ENCODE peak calls at places on chromosomes 13 and 19, in seven cellular contexts. One of them, this sample, is unnamed.

GRCh38 chr19:18128044-18128443 is 24.9 kb upstream of the PIK3R2 start:
- DNase-seq in EL: peak; percentile 47
- DNase-seq in activated naive CD8-positive, alpha-beta T cell treated with anti-CD3 and anti-CD28 coated beads for 36 hours: no peak
- DNase-seq in stimulated activated CD8-positive, alpha-beta memory T cell treated with anti-CD3 and anti-CD28 coated beads, Interleukin-4, amount 100 ng/mL, for 1 hour: no peak
- DNase-seq in activated gamma-delta T cell treated with anti-CD3 and anti-CD28 coated beads, Interleukin-2, amount 50 U/mL, for 16 hours: no peak
- DNase-seq in substantia nigra: peak; percentile 9
- DNase-seq in stimulated activated CD4-positive, alpha-beta T cell treated with anti-CD3 and anti-CD28 coated beads, Interleukin-15, amount 100 ng/mL, for 1 hour: no peak
- DNase-seq in this sample: no peak

GRCh38 chr19:29967623-29968022 is 25.6 kb downstream of the URI1 start:
- DNase-seq in substantia nigra: no peak
- DNase-seq in stimulated activated CD8-positive, alpha-beta memory T cell treated with anti-CD3 and anti-CD28 coated beads, Interleukin-4, amount 100 ng/mL, for 1 hour: no peak
- DNase-seq in activated gamma-delta T cell treated with anti-CD3 and anti-CD28 coated beads, Interleukin-2, amount 50 U/mL, for 16 hours: no peak
- DNase-seq in EL: no peak
- DNase-seq in stimulated activated CD4-positive, alpha-beta T cell treated with anti-CD3 and anti-CD28 coated beads, Interleukin-15, amount 100 ng/mL, for 1 hour: no peak
- DNase-seq in activated naive CD8-positive, alpha-beta T cell treated with anti-CD3 and anti-CD28 coated beads for 36 hours: no peak
- DNase-seq in this sample: peak; percentile 42

GRCh38 chr19:39078436-39079200 is 5.5 kb upstream of the ACP7 start:
- DNase-seq in stimulated activated CD8-positive, alpha-beta memory T cell treated with anti-CD3 and anti-CD28 coated beads, Interleukin-4, amount 100 ng/mL, for 1 hour: no peak
- DNase-seq in EL: peak; percentile 97
- DNase-seq in activated gamma-delta T cell treated with anti-CD3 and anti-CD28 coated beads, Interleukin-2, amount 50 U/mL, for 16 hours: no peak
- DNase-seq in stimulated activated CD4-positive, alpha-beta T cell treated with anti-CD3 and anti-CD28 coated beads, Interleukin-15, amount 100 ng/mL, for 1 hour: no peak
- DNase-seq in substantia nigra: peak; percentile 77
- DNase-seq in activated naive CD8-positive, alpha-beta T cell treated with anti-CD3 and anti-CD28 coated beads for 36 hours: no peak
- DNase-seq in this sample: peak; percentile 96

GRCh38 chr13:35763805-35764170 is 287.3 kb upstream of the MAB21L1 start:
- DNase-seq in activated gamma-delta T cell treated with anti-CD3 and anti-CD28 coated beads, Interleukin-2, amount 50 U/mL, for 16 hours: no peak
- DNase-seq in substantia nigra: no peak
- DNase-seq in stimulated activated CD4-positive, alpha-beta T cell treated with anti-CD3 and anti-CD28 coated beads, Interleukin-15, amount 100 ng/mL, for 1 hour: no peak
- DNase-seq in stimulated activated CD8-positive, alpha-beta memory T cell treated with anti-CD3 and anti-CD28 coated beads, Interleukin-4, amount 100 ng/mL, for 1 hour: no peak
- DNase-seq in activated naive CD8-positive, alpha-beta T cell treated with anti-CD3 and anti-CD28 coated beads for 36 hours: no peak
- DNase-seq in EL: peak; percentile 23
- DNase-seq in this sample: no peak

GRCh38 chr13:41059896-41060722 is 1.2 kb upstream of the WBP4 start:
- DNase-seq in substantia nigra: peak; percentile 87
- DNase-seq in activated gamma-delta T cell treated with anti-CD3 and anti-CD28 coated beads, Interleukin-2, amount 50 U/mL, for 16 hours: peak; percentile 65
- DNase-seq in activated naive CD8-positive, alpha-beta T cell treated with anti-CD3 and anti-CD28 coated beads for 36 hours: peak; percentile 88
- DNase-seq in stimulated activated CD4-positive, alpha-beta T cell treated with anti-CD3 and anti-CD28 coated beads, Interleukin-15, amount 100 ng/mL, for 1 hour: peak; percentile 34
- DNase-seq in stimulated activated CD8-positive, alpha-beta memory T cell treated with anti-CD3 and anti-CD28 coated beads, Interleukin-4, amount 100 ng/mL, for 1 hour: peak; percentile 45
- DNase-seq in EL: peak; percentile 93
- DNase-seq in this sample: peak; percentile 93

GRCh38 chr13:97921146-97921776 is 32.2 kb upstream of the IPO5 start:
- DNase-seq in substantia nigra: no peak
- DNase-seq in EL: no peak
- DNase-seq in activated naive CD8-positive, alpha-beta T cell treated with anti-CD3 and anti-CD28 coated beads for 36 hours: no peak
- DNase-seq in activated gamma-delta T cell treated with anti-CD3 and anti-CD28 coated beads, Interleukin-2, amount 50 U/mL, for 16 hours: no peak
- DNase-seq in stimulated activated CD8-positive, alpha-beta memory T cell treated with anti-CD3 and anti-CD28 coated beads, Interleukin-4, amount 100 ng/mL, for 1 hour: no peak
- DNase-seq in stimulated activated CD4-positive, alpha-beta T cell treated with anti-CD3 and anti-CD28 coated beads, Interleukin-15, amount 100 ng/mL, for 1 hour: no peak
- DNase-seq in this sample: no peak

GRCh38 chr13:32278456-32278855 is 36.7 kb downstream of the ZAR1L start:
- DNase-seq in stimulated activated CD4-positive, alpha-beta T cell treated with anti-CD3 and anti-CD28 coated beads, Interleukin-15, amount 100 ng/mL, for 1 hour: no peak
- DNase-seq in EL: peak; percentile 41
- DNase-seq in activated gamma-delta T cell treated with anti-CD3 and anti-CD28 coated beads, Interleukin-2, amount 50 U/mL, for 16 hours: no peak
- DNase-seq in activated naive CD8-positive, alpha-beta T cell treated with anti-CD3 and anti-CD28 coated beads for 36 hours: no peak
- DNase-seq in stimulated activated CD8-positive, alpha-beta memory T cell treated with anti-CD3 and anti-CD28 coated beads, Interleukin-4, amount 100 ng/mL, for 1 hour: no peak
- DNase-seq in substantia nigra: no peak
- DNase-seq in this sample: no peak

GRCh38 chr19:3904233-3904632 is 23.7 kb downstream of the ATCAY start:
- DNase-seq in activated naive CD8-positive, alpha-beta T cell treated with anti-CD3 and anti-CD28 coated beads for 36 hours: no peak
- DNase-seq in stimulated activated CD4-positive, alpha-beta T cell treated with anti-CD3 and anti-CD28 coated beads, Interleukin-15, amount 100 ng/mL, for 1 hour: no peak
- DNase-seq in EL: no peak
- DNase-seq in substantia nigra: no peak
- DNase-seq in stimulated activated CD8-positive, alpha-beta memory T cell treated with anti-CD3 and anti-CD28 coated beads, Interleukin-4, amount 100 ng/mL, for 1 hour: no peak
- DNase-seq in activated gamma-delta T cell treated with anti-CD3 and anti-CD28 coated beads, Interleukin-2, amount 50 U/mL, for 16 hours: no peak
- DNase-seq in this sample: no peak

GRCh38 chr13:24215732-24216131 is 55.2 kb downstream of the SPATA13 start:
- DNase-seq in activated naive CD8-positive, alpha-beta T cell treated with anti-CD3 and anti-CD28 coated beads for 36 hours: no peak
- DNase-seq in stimulated activated CD4-positive, alpha-beta T cell treated with anti-CD3 and anti-CD28 coated beads, Interleukin-15, amount 100 ng/mL, for 1 hour: no peak
- DNase-seq in substantia nigra: peak; percentile 61
- DNase-seq in stimulated activated CD8-positive, alpha-beta memory T cell treated with anti-CD3 and anti-CD28 coated beads, Interleukin-4, amount 100 ng/mL, for 1 hour: no peak
- DNase-seq in activated gamma-delta T cell treated with anti-CD3 and anti-CD28 coated beads, Interleukin-2, amount 50 U/mL, for 16 hours: no peak
- DNase-seq in EL: peak; percentile 29
- DNase-seq in this sample: peak; percentile 72

GRCh38 chr13:48292650-48293049 is 10.9 kb upstream of the RB1 start:
- DNase-seq in stimulated activated CD4-positive, alpha-beta T cell treated with anti-CD3 and anti-CD28 coated beads, Interleukin-15, amount 100 ng/mL, for 1 hour: no peak
- DNase-seq in EL: no peak
- DNase-seq in stimulated activated CD8-positive, alpha-beta memory T cell treated with anti-CD3 and anti-CD28 coated beads, Interleukin-4, amount 100 ng/mL, for 1 hour: no peak
- DNase-seq in activated naive CD8-positive, alpha-beta T cell treated with anti-CD3 and anti-CD28 coated beads for 36 hours: no peak
- DNase-seq in activated gamma-delta T cell treated with anti-CD3 and anti-CD28 coated beads, Interleukin-2, amount 50 U/mL, for 16 hours: no peak
- DNase-seq in substantia nigra: no peak
- DNase-seq in this sample: no peak

GRCh38 chr13:41416276-41416675 is 41.1 kb upstream of the RGCC start:
- DNase-seq in activated gamma-delta T cell treated with anti-CD3 and anti-CD28 coated beads, Interleukin-2, amount 50 U/mL, for 16 hours: no peak
- DNase-seq in stimulated activated CD4-positive, alpha-beta T cell treated with anti-CD3 and anti-CD28 coated beads, Interleukin-15, amount 100 ng/mL, for 1 hour: no peak
- DNase-seq in activated naive CD8-positive, alpha-beta T cell treated with anti-CD3 and anti-CD28 coated beads for 36 hours: no peak
- DNase-seq in EL: no peak
- DNase-seq in stimulated activated CD8-positive, alpha-beta memory T cell treated with anti-CD3 and anti-CD28 coated beads, Interleukin-4, amount 100 ng/mL, for 1 hour: no peak
- DNase-seq in substantia nigra: no peak
- DNase-seq in this sample: no peak

GRCh38 chr13:72229067-72229466 is 362.1 kb upstream of the DACH1 start:
- DNase-seq in substantia nigra: no peak
- DNase-seq in stimulated activated CD4-positive, alpha-beta T cell treated with anti-CD3 and anti-CD28 coated beads, Interleukin-15, amount 100 ng/mL, for 1 hour: no peak
- DNase-seq in activated naive CD8-positive, alpha-beta T cell treated with anti-CD3 and anti-CD28 coated beads for 36 hours: no peak
- DNase-seq in EL: no peak
- DNase-seq in activated gamma-delta T cell treated with anti-CD3 and anti-CD28 coated beads, Interleukin-2, amount 50 U/mL, for 16 hours: no peak
- DNase-seq in stimulated activated CD8-positive, alpha-beta memory T cell treated with anti-CD3 and anti-CD28 coated beads, Interleukin-4, amount 100 ng/mL, for 1 hour: no peak
- DNase-seq in this sample: no peak

GRCh38 chr13:49517461-49517860 is 21.7 kb downstream of the PHF11 start:
- DNase-seq in activated gamma-delta T cell treated with anti-CD3 and anti-CD28 coated beads, Interleukin-2, amount 50 U/mL, for 16 hours: no peak
- DNase-seq in substantia nigra: no peak
- DNase-seq in stimulated activated CD4-positive, alpha-beta T cell treated with anti-CD3 and anti-CD28 coated beads, Interleukin-15, amount 100 ng/mL, for 1 hour: no peak
- DNase-seq in stimulated activated CD8-positive, alpha-beta memory T cell treated with anti-CD3 and anti-CD28 coated beads, Interleukin-4, amount 100 ng/mL, for 1 hour: no peak
- DNase-seq in activated naive CD8-positive, alpha-beta T cell treated with anti-CD3 and anti-CD28 coated beads for 36 hours: no peak
- DNase-seq in EL: no peak
- DNase-seq in this sample: peak; percentile 55

GRCh38 chr19:30567535-30568232 is 195.5 kb downstream of the ZNF536 start:
- DNase-seq in activated naive CD8-positive, alpha-beta T cell treated with anti-CD3 and anti-CD28 coated beads for 36 hours: no peak
- DNase-seq in substantia nigra: no peak
- DNase-seq in stimulated activated CD8-positive, alpha-beta memory T cell treated with anti-CD3 and anti-CD28 coated beads, Interleukin-4, amount 100 ng/mL, for 1 hour: no peak
- DNase-seq in activated gamma-delta T cell treated with anti-CD3 and anti-CD28 coated beads, Interleukin-2, amount 50 U/mL, for 16 hours: no peak
- DNase-seq in stimulated activated CD4-positive, alpha-beta T cell treated with anti-CD3 and anti-CD28 coated beads, Interleukin-15, amount 100 ng/mL, for 1 hour: no peak
- DNase-seq in EL: no peak
- DNase-seq in this sample: no peak

GRCh38 chr19:42113641-42114348 is 18.5 kb downstream of the POU2F2 start:
- DNase-seq in activated gamma-delta T cell treated with anti-CD3 and anti-CD28 coated beads, Interleukin-2, amount 50 U/mL, for 16 hours: no peak
- DNase-seq in EL: peak; percentile 100
- DNase-seq in activated naive CD8-positive, alpha-beta T cell treated with anti-CD3 and anti-CD28 coated beads for 36 hours: no peak
- DNase-seq in stimulated activated CD4-positive, alpha-beta T cell treated with anti-CD3 and anti-CD28 coated beads, Interleukin-15, amount 100 ng/mL, for 1 hour: no peak
- DNase-seq in substantia nigra: no peak
- DNase-seq in stimulated activated CD8-positive, alpha-beta memory T cell treated with anti-CD3 and anti-CD28 coated beads, Interleukin-4, amount 100 ng/mL, for 1 hour: no peak
- DNase-seq in this sample: no peak

GRCh38 chr13:109211616-109212015 is 574.8 kb downstream of the IRS2 start:
- DNase-seq in stimulated activated CD8-positive, alpha-beta memory T cell treated with anti-CD3 and anti-CD28 coated beads, Interleukin-4, amount 100 ng/mL, for 1 hour: no peak
- DNase-seq in activated gamma-delta T cell treated with anti-CD3 and anti-CD28 coated beads, Interleukin-2, amount 50 U/mL, for 16 hours: no peak
- DNase-seq in EL: peak; percentile 90
- DNase-seq in substantia nigra: no peak
- DNase-seq in stimulated activated CD4-positive, alpha-beta T cell treated with anti-CD3 and anti-CD28 coated beads, Interleukin-15, amount 100 ng/mL, for 1 hour: no peak
- DNase-seq in activated naive CD8-positive, alpha-beta T cell treated with anti-CD3 and anti-CD28 coated beads for 36 hours: no peak
- DNase-seq in this sample: peak; percentile 20

GRCh38 chr13:106376411-106377112 is 158.9 kb downstream of the EFNB2 start:
- DNase-seq in EL: peak; percentile 96
- DNase-seq in stimulated activated CD4-positive, alpha-beta T cell treated with anti-CD3 and anti-CD28 coated beads, Interleukin-15, amount 100 ng/mL, for 1 hour: no peak
- DNase-seq in activated naive CD8-positive, alpha-beta T cell treated with anti-CD3 and anti-CD28 coated beads for 36 hours: no peak
- DNase-seq in activated gamma-delta T cell treated with anti-CD3 and anti-CD28 coated beads, Interleukin-2, amount 50 U/mL, for 16 hours: no peak
- DNase-seq in substantia nigra: no peak
- DNase-seq in stimulated activated CD8-positive, alpha-beta memory T cell treated with anti-CD3 and anti-CD28 coated beads, Interleukin-4, amount 100 ng/mL, for 1 hour: no peak
- DNase-seq in this sample: no peak

GRCh38 chr13:113820813-113821651 is 42.8 kb downstream of the GAS6 start:
- DNase-seq in substantia nigra: peak; percentile 87
- DNase-seq in activated gamma-delta T cell treated with anti-CD3 and anti-CD28 coated beads, Interleukin-2, amount 50 U/mL, for 16 hours: no peak
- DNase-seq in activated naive CD8-positive, alpha-beta T cell treated with anti-CD3 and anti-CD28 coated beads for 36 hours: no peak
- DNase-seq in stimulated activated CD4-positive, alpha-beta T cell treated with anti-CD3 and anti-CD28 coated beads, Interleukin-15, amount 100 ng/mL, for 1 hour: no peak
- DNase-seq in EL: peak; percentile 98
- DNase-seq in stimulated activated CD8-positive, alpha-beta memory T cell treated with anti-CD3 and anti-CD28 coated beads, Interleukin-4, amount 100 ng/mL, for 1 hour: no peak
- DNase-seq in this sample: peak; percentile 86

GRCh38 chr13:62171697-62172096 is 756.0 kb upstream of the PCDH20 start:
- DNase-seq in substantia nigra: no peak
- DNase-seq in activated gamma-delta T cell treated with anti-CD3 and anti-CD28 coated beads, Interleukin-2, amount 50 U/mL, for 16 hours: no peak
- DNase-seq in stimulated activated CD4-positive, alpha-beta T cell treated with anti-CD3 and anti-CD28 coated beads, Interleukin-15, amount 100 ng/mL, for 1 hour: no peak
- DNase-seq in stimulated activated CD8-positive, alpha-beta memory T cell treated with anti-CD3 and anti-CD28 coated beads, Interleukin-4, amount 100 ng/mL, for 1 hour: no peak
- DNase-seq in EL: no peak
- DNase-seq in activated naive CD8-positive, alpha-beta T cell treated with anti-CD3 and anti-CD28 coated beads for 36 hours: no peak
- DNase-seq in this sample: no peak

GRCh38 chr13:100550433-100550832 is 38.2 kb downstream of the GGACT start:
- DNase-seq in stimulated activated CD8-positive, alpha-beta memory T cell treated with anti-CD3 and anti-CD28 coated beads, Interleukin-4, amount 100 ng/mL, for 1 hour: no peak
- DNase-seq in activated gamma-delta T cell treated with anti-CD3 and anti-CD28 coated beads, Interleukin-2, amount 50 U/mL, for 16 hours: no peak
- DNase-seq in substantia nigra: peak; percentile 33
- DNase-seq in EL: peak; percentile 61
- DNase-seq in activated naive CD8-positive, alpha-beta T cell treated with anti-CD3 and anti-CD28 coated beads for 36 hours: no peak
- DNase-seq in stimulated activated CD4-positive, alpha-beta T cell treated with anti-CD3 and anti-CD28 coated beads, Interleukin-15, amount 100 ng/mL, for 1 hour: no peak
- DNase-seq in this sample: peak; percentile 42

GRCh38 chr13:114143806-114144605 is 11.6 kb upstream of the RASA3 start:
- DNase-seq in stimulated activated CD4-positive, alpha-beta T cell treated with anti-CD3 and anti-CD28 coated beads, Interleukin-15, amount 100 ng/mL, for 1 hour: no peak
- DNase-seq in activated gamma-delta T cell treated with anti-CD3 and anti-CD28 coated beads, Interleukin-2, amount 50 U/mL, for 16 hours: no peak
- DNase-seq in EL: no peak
- DNase-seq in activated naive CD8-positive, alpha-beta T cell treated with anti-CD3 and anti-CD28 coated beads for 36 hours: peak; percentile 72
- DNase-seq in stimulated activated CD8-positive, alpha-beta memory T cell treated with anti-CD3 and anti-CD28 coated beads, Interleukin-4, amount 100 ng/mL, for 1 hour: no peak
- DNase-seq in substantia nigra: no peak
- DNase-seq in this sample: no peak

GRCh38 chr13:100254002-100254401 is 165.1 kb downstream of the PCCA start:
- DNase-seq in stimulated activated CD4-positive, alpha-beta T cell treated with anti-CD3 and anti-CD28 coated beads, Interleukin-15, amount 100 ng/mL, for 1 hour: no peak
- DNase-seq in activated gamma-delta T cell treated with anti-CD3 and anti-CD28 coated beads, Interleukin-2, amount 50 U/mL, for 16 hours: no peak
- DNase-seq in EL: no peak
- DNase-seq in stimulated activated CD8-positive, alpha-beta memory T cell treated with anti-CD3 and anti-CD28 coated beads, Interleukin-4, amount 100 ng/mL, for 1 hour: no peak
- DNase-seq in substantia nigra: no peak
- DNase-seq in activated naive CD8-positive, alpha-beta T cell treated with anti-CD3 and anti-CD28 coated beads for 36 hours: no peak
- DNase-seq in this sample: no peak

GRCh38 chr13:97856001-97856675 is 97.3 kb upstream of the IPO5 start:
- DNase-seq in stimulated activated CD4-positive, alpha-beta T cell treated with anti-CD3 and anti-CD28 coated beads, Interleukin-15, amount 100 ng/mL, for 1 hour: no peak
- DNase-seq in activated gamma-delta T cell treated with anti-CD3 and anti-CD28 coated beads, Interleukin-2, amount 50 U/mL, for 16 hours: no peak
- DNase-seq in EL: peak; percentile 8
- DNase-seq in stimulated activated CD8-positive, alpha-beta memory T cell treated with anti-CD3 and anti-CD28 coated beads, Interleukin-4, amount 100 ng/mL, for 1 hour: no peak
- DNase-seq in substantia nigra: peak; percentile 35
- DNase-seq in activated naive CD8-positive, alpha-beta T cell treated with anti-CD3 and anti-CD28 coated beads for 36 hours: no peak
- DNase-seq in this sample: peak; percentile 22

GRCh38 chr19:16273005-16273404 is 51.6 kb upstream of the KLF2 start:
- DNase-seq in EL: no peak
- DNase-seq in activated gamma-delta T cell treated with anti-CD3 and anti-CD28 coated beads, Interleukin-2, amount 50 U/mL, for 16 hours: no peak
- DNase-seq in stimulated activated CD8-positive, alpha-beta memory T cell treated with anti-CD3 and anti-CD28 coated beads, Interleukin-4, amount 100 ng/mL, for 1 hour: no peak
- DNase-seq in activated naive CD8-positive, alpha-beta T cell treated with anti-CD3 and anti-CD28 coated beads for 36 hours: no peak
- DNase-seq in substantia nigra: peak; percentile 10
- DNase-seq in stimulated activated CD4-positive, alpha-beta T cell treated with anti-CD3 and anti-CD28 coated beads, Interleukin-15, amount 100 ng/mL, for 1 hour: no peak
- DNase-seq in this sample: peak; percentile 40

GRCh38 chr13:41402695-41403511 is 54.4 kb upstream of the RGCC start:
- DNase-seq in substantia nigra: no peak
- DNase-seq in activated gamma-delta T cell treated with anti-CD3 and anti-CD28 coated beads, Interleukin-2, amount 50 U/mL, for 16 hours: no peak
- DNase-seq in stimulated activated CD8-positive, alpha-beta memory T cell treated with anti-CD3 and anti-CD28 coated beads, Interleukin-4, amount 100 ng/mL, for 1 hour: no peak
- DNase-seq in stimulated activated CD4-positive, alpha-beta T cell treated with anti-CD3 and anti-CD28 coated beads, Interleukin-15, amount 100 ng/mL, for 1 hour: no peak
- DNase-seq in EL: no peak
- DNase-seq in activated naive CD8-positive, alpha-beta T cell treated with anti-CD3 and anti-CD28 coated beads for 36 hours: no peak
- DNase-seq in this sample: no peak

GRCh38 chr19:34500656-34501120 is 19.1 kb downstream of the WTIP start:
- DNase-seq in activated naive CD8-positive, alpha-beta T cell treated with anti-CD3 and anti-CD28 coated beads for 36 hours: no peak
- DNase-seq in stimulated activated CD4-positive, alpha-beta T cell treated with anti-CD3 and anti-CD28 coated beads, Interleukin-15, amount 100 ng/mL, for 1 hour: no peak
- DNase-seq in activated gamma-delta T cell treated with anti-CD3 and anti-CD28 coated beads, Interleukin-2, amount 50 U/mL, for 16 hours: no peak
- DNase-seq in substantia nigra: no peak
- DNase-seq in stimulated activated CD8-positive, alpha-beta memory T cell treated with anti-CD3 and anti-CD28 coated beads, Interleukin-4, amount 100 ng/mL, for 1 hour: no peak
- DNase-seq in EL: no peak
- DNase-seq in this sample: no peak

This sample was measured in globus pallidus.